ENCODE peak calls at places on chromosomes 4 and X, in eight cellular contexts. S is pancreas, A is spleen, G is Karpas-422, V is right lobe of liver, Y is PC-3, M is H9, U is RWPE1. L is an unnamed sample.

GRCh38 chr4:7199771-7200441 is 7.6 kb downstream of the SORCS2 start:
- DNase-seq in U (no peak), A (no peak), G (no peak), S (no peak), V (no peak), M (peak), Y (no peak), L (no peak)

GRCh38 chr4:6475492-6476020 is 3.1 kb upstream of the PPP2R2C start:
- DNase-seq in A (peak), G (no peak), U (no peak), M (peak), V (no peak), S (no peak), Y (no peak), L (no peak)

GRCh38 chr4:150229538-150229937 is 151.3 kb downstream of the DCLK2 start:
- DNase-seq in G (no peak), V (no peak), S (no peak), Y (peak), U (peak), A (no peak), M (no peak), L (no peak)

GRCh38 chr4:61425315-61425714 is 225.2 kb downstream of the ADGRL3 start:
- DNase-seq in V (no peak), A (no peak), G (no peak), U (peak), Y (peak), S (no peak), M (no peak), L (no peak)

GRCh38 chr4:2598661-2599654 is 62.5 kb downstream of the FAM193A start:
- DNase-seq in Y (no peak), V (no peak), A (peak), U (no peak), S (no peak), M (peak), G (peak), L (no peak)

GRCh38 chr4:113674733-113675132 is 86.8 kb downstream of the CAMK2D start:
- DNase-seq in M (no peak), G (no peak), U (no peak), A (no peak), Y (no peak), S (no peak), V (no peak), L (no peak)

GRCh38 chr4:174365018-174365587 is 81.4 kb downstream of the CEP44 start:
- DNase-seq in S (no peak), M (no peak), A (no peak), G (peak), U (peak), Y (peak), V (no peak), L (no peak)

GRCh38 chr4:54067163-54067562 is 2.8 kb upstream of the CHIC2 start:
- DNase-seq in Y (peak), M (no peak), G (no peak), S (no peak), U (peak), V (no peak), A (no peak), L (no peak)

GRCh38 chrX:1558761-1559468 is 21.9 kb upstream of the P2RY8 start:
- DNase-seq in U (no peak), V (no peak), Y (no peak), G (no peak), M (no peak), A (no peak), S (no peak), L (no peak)

DNA sequence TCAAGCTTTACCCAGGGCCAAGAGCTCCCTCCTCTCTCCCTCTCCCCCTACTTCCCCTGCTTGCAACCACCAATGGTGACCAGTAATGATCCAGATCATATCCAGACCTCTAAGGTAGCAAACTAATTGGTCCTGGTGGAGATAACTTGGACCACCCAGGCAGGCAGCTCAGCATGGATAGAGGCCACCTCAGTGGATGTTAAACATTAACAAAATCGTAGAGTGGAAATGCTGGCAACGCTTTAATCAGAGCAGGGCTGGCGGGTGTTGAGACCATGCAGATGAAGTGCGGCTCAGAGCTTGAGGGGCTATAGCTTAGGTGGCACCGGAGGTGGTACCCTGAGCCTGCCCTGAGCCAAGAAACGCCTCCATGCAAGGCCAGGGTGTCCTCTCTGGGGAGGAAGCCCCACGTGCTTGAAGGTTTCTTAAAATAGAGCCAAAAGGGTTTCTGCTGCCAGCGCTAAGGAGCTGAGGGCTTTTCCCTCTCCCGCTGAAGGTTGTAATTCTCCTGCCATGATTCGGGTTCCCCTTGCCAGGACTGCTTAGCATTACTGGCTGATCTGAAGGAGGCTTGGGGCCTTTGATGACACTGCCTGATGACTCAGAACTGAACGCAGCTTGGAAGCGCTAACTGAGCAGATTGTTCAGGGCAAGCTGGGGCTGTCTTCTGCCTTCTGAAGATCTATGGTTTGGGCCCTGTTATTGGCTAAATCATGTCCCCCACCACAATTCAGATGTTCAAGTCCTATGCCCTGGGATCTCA is 177.8 kb upstream of the ATP6AP2 start:
- DNase-seq in U (peak), V (no peak), A (no peak), Y (peak), G (no peak), M (no peak), S (no peak), L (no peak)
- H3K27ac ChIP-seq in U (no peak), V (no peak), A (no peak), Y (no peak), G (no peak), M (no peak), S (no peak), L (no peak)

GRCh38 chrX:154403858-154404257 is 5.2 kb downstream of the DNASE1L1 start:
- DNase-seq in A (no peak), V (no peak), M (no peak), S (no peak), G (no peak), Y (no peak), U (no peak), L (no peak)

GRCh38 chrX:154403192-154403591 is 5.0 kb downstream of the RPL10 start:
- DNase-seq in Y (no peak), S (no peak), G (no peak), A (no peak), V (no peak), U (no peak), M (no peak), L (no peak)

GRCh38 chrX:154401045-154401799 is 3.0 kb downstream of the RPL10 start:
- DNase-seq in G (peak), S (no peak), A (no peak), Y (peak), U (no peak), M (peak), V (peak), L (no peak)

GRCh38 chrX:154402622-154403127 is 4.5 kb downstream of the RPL10 start:
- DNase-seq in U (no peak), A (no peak), G (no peak), Y (no peak), S (no peak), V (no peak), M (no peak), L (no peak)

GRCh38 chrX:154401918-154402621 is 3.9 kb downstream of the RPL10 start:
- DNase-seq in A (no peak), U (no peak), G (peak), S (no peak), V (no peak), M (no peak), Y (peak), L (no peak)
- H3K27ac ChIP-seq in A (no peak), U (peak), G (no peak), S (no peak), V (no peak), M (no peak), Y (no peak), L (no peak)

GRCh38 chr4:134200811-134201215 is 776 bp downstream of the PABPC4L start:
- DNase-seq in S (peak), G (no peak), U (no peak), M (peak), Y (no peak), A (peak), V (no peak), L (no peak)
- H3K27ac ChIP-seq in S (no peak), G (no peak), U (peak), M (no peak), Y (peak), A (no peak), V (peak), L (no peak)

DNA sequence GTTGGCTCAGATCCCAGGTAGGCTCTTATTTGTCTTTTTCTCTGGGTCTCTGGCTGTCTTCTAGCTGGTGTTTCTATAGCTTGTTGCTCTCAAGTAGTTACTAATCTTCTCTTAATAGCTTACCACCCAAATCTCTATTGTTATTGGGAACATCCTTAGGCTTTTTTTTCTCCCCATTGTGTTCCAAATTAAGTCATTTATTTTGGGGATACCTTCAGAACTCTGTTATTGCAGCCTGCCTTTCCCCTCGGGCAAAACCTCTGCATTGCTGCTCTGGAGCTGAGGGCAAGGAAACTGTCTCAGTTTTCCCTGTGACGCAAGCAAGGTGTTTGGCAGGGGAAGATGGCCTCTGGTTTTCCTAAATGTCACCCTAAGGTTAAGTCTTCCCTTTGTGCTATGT is 338.1 kb upstream of the ZCCHC13 start:
- DNase-seq in U (no peak), A (no peak), G (no peak), Y (no peak), V (no peak), S (no peak), M (peak), L (no peak)
- H3K27ac ChIP-seq in U (no peak), A (no peak), G (no peak), Y (no peak), V (no peak), S (no peak), M (peak), L (no peak)

DNA sequence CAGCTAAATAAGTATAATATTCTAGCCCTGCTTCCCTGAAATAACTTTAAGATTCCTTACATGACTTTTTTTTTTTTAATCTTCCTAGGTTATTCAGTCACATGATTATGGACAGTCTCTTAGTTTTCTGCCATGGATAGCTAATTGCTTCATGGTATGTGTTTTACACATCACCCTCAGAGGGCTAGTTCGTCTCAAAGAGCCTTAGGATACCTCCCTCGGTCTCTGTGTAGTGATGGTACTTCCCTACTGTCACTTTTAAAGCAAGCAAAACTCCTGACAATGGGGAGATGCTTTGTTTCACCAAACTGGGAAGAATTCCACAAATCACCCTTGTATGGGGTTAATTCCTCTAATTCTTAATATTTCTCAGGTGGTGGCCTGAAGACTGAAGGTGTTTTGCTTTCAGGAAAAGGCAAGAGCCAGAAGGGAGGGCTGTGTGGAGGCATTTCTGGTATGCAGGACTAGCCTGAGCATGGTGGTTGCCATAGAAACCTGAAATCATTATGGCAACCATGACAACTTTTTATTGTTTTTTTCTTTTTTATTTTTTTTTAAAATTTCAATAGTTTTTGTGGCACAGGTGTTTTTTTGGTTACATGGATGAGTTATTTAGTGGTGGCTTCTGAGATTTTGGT is 70.4 kb downstream of the BEX3 start:
- DNase-seq in A (no peak), M (no peak), G (no peak), Y (no peak), U (peak), V (no peak), S (no peak), L (no peak)
- H3K27ac ChIP-seq in A (no peak), M (no peak), G (no peak), Y (no peak), U (no peak), V (no peak), S (no peak), L (no peak)

DNA sequence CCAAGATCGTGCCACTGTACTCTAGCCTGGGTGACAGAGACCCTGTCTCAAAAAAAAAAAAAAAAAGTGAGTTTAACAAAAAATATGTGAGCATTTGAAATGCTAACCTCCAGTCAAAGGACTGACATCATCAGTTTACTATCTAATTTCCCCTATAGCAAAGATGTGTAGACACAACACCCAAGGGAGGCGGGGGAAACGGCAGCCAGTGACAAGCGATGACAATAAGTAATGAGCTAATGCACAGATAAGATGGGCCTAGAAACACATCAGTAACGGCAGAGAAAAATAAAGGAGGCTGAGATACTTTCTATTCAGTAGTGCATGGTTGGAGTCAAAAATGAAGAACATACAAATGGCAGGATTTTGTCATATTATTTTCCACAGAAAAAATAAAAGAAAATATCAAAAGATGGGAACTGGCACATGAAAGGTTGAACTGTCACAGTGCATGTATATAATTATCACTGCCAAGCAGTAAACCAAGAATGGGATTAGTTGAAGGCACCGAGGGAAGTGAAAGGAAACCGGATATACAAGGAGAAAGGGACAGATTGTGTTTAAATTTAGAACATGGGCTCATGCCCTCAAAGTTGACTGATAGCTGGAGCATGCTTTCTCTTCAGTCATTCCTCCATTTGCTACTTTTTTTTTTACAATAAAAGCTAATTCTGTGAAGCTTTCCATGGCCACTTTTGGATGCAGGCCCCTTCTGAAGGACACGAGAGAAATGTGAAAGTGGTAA is 41.8 kb downstream of the IGFBP7 start:
- DNase-seq in Y (no peak), U (no peak), G (no peak), A (no peak), S (no peak), M (no peak), V (no peak), L (no peak)
- H3K27ac ChIP-seq in Y (no peak), U (peak), G (no peak), A (peak), S (no peak), M (no peak), V (no peak), L (no peak)

GRCh38 chr4:125538670-125539069 is 223.9 kb downstream of the FAT4 start:
- DNase-seq in G (no peak), Y (no peak), U (no peak), V (no peak), M (no peak), A (no peak), S (no peak), L (no peak)

GRCh38 chr4:125541836-125542235 is 227.1 kb downstream of the FAT4 start:
- DNase-seq in M (no peak), V (no peak), A (no peak), S (no peak), Y (no peak), U (no peak), G (no peak), L (no peak)

GRCh38 chr4:125539691-125540090 is 224.9 kb downstream of the FAT4 start:
- DNase-seq in U (no peak), Y (no peak), V (no peak), G (no peak), A (no peak), S (no peak), M (no peak), L (no peak)
- H3K27ac ChIP-seq in U (no peak), Y (no peak), V (no peak), G (no peak), A (no peak), S (no peak), M (no peak), L (no peak)

DNA sequence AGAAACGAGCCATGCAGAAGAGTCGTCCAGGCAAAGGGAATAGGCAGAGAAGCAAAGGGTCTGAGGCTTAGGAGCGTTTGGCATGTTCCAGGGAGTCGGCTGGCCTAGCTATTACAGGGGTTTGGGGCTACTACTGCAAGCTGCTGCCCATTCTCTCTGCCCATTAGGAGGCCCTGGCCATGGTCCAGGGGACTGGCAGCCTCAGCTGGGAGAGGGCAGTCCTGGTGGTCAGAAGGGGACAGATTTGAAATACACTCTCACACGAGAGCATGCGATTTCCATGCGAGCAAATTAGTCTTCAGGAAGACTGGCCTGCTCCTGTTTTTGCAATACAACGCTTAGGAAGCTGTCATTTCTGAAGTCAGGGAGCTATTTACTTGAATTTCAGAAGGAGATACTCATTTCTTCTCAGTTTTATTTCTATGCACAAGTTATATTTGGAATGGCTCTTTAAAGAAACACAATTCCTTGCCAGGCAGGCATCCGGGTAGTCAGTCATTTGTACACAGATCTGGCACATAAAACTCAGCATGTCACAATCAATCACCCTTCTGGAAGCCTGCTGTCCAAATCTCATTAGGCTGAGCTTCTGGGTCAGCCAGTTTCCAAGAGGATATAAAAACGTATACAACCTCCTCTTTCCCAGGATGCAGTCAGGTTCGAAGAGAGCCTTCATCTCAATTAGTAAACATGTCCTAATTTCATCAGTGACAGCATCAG is 27.0 kb downstream of the PROM1 start:
- DNase-seq in G (no peak), M (no peak), Y (peak), U (no peak), V (no peak), A (no peak), S (no peak), L (no peak)
- H3K27ac ChIP-seq in G (no peak), M (no peak), Y (no peak), U (no peak), V (no peak), A (no peak), S (peak), L (no peak)

GRCh38 chr4:128292349-128292748 is 4.7 kb upstream of the PGRMC2 start:
- DNase-seq in M (no peak), U (no peak), S (no peak), V (peak), Y (no peak), G (no peak), A (no peak), L (no peak)

GRCh38 chr4:128289523-128290158 is 2.0 kb upstream of the PGRMC2 start:
- DNase-seq in U (no peak), A (no peak), M (no peak), G (no peak), Y (no peak), V (no peak), S (no peak), L (no peak)

GRCh38 chr4:128290526-128290925 is 2.9 kb upstream of the PGRMC2 start:
- DNase-seq in S (no peak), U (no peak), G (no peak), M (no peak), A (no peak), Y (no peak), V (no peak), L (no peak)

GRCh38 chr4:128288689-128289106 is 1.1 kb upstream of the PGRMC2 start:
- DNase-seq in S (no peak), G (peak), U (peak), V (no peak), A (no peak), Y (peak), M (no peak), L (no peak)

GRCh38 chr4:128291096-128291495 is 3.5 kb upstream of the PGRMC2 start:
- DNase-seq in G (no peak), Y (no peak), A (no peak), V (no peak), S (no peak), M (no peak), U (no peak), L (no peak)
- H3K27ac ChIP-seq in G (no peak), Y (no peak), A (no peak), V (no peak), S (no peak), M (no peak), U (no peak), L (no peak)